ENCODE peak calls at places on chromosome 11, in nine cellular contexts. H is stimulated activated CD4-positive, alpha-beta T cell treated with anti-CD3 and anti-CD28 coated beads, Interleukin-1b, Interleukin-23, amount 100 ng/mL, for 1 hour; O is EL; N is activated T-cell treated with anti-CD3 and anti-CD28 coated beads, Interleukin-2, amount 50 U/mL, for 48 hours; C is NT2/D1; V is cardiac muscle cell; F is MCF 10A; J is NCI-H2029 treated with DMSO at 0.1 percent for 48 hours; B is fibroblast of the aortic adventitia. D is an unnamed sample.

GRCh38 chr11:104830080-104830479 is 68.2 kb downstream of the CASP12 start:
- DNase-seq in O (peak; percentile 25), J (no peak), N (no peak), F (peak; percentile 58), B (peak; percentile 69), V (peak; percentile 76), C (no peak), H (no peak), D (no peak)

GRCh38 chr11:88575876-88576275 is 238.3 kb upstream of the CTSC start:
- DNase-seq in N (no peak), B (no peak), H (no peak), V (no peak), O (no peak), C (no peak), F (no peak), J (no peak), D (no peak)

GRCh38 chr11:43649501-43649900 is 31.0 kb upstream of the HSD17B12 start:
- DNase-seq in F (no peak), N (no peak), C (no peak), O (no peak), V (no peak), J (no peak), B (no peak), H (no peak), D (no peak)

GRCh38 chr11:67054851-67055523 is 1.7 kb upstream of the RHOD start:
- DNase-seq in F (peak; percentile 88), V (peak; percentile 79), H (no peak), O (peak; percentile 48), B (peak; percentile 76), C (no peak), N (peak; percentile 50), J (no peak), D (no peak)

GRCh38 chr11:72119188-72119587 is 6.7 kb upstream of the ANAPC15 start:
- DNase-seq in H (no peak), O (no peak), F (no peak), C (no peak), V (no peak), N (no peak), B (no peak), J (no peak), D (no peak)

GRCh38 chr11:134652586-134653255 is 240.7 kb upstream of the B3GAT1 start:
- DNase-seq in N (peak; percentile 3), H (no peak), O (no peak), F (no peak), C (no peak), V (no peak), B (no peak), J (no peak), D (no peak)

GRCh38 chr11:79400717-79401330 is 40.0 kb downstream of the TENM4 start:
- DNase-seq in F (peak; percentile 70), B (peak; percentile 39), C (no peak), J (no peak), H (no peak), N (peak; percentile 16), O (peak; percentile 34), V (peak; percentile 44), D (no peak)

GRCh38 chr11:2482745-2483144 is 37.9 kb downstream of the KCNQ1 start:
- DNase-seq in V (no peak), J (peak; percentile 30), B (no peak), O (no peak), H (no peak), F (no peak), N (no peak), C (no peak), D (no peak)

GRCh38 chr11:35944503-35945136 is 758 bp downstream of the LDLRAD3 start:
- DNase-seq in J (no peak), F (peak; percentile 24), N (no peak), O (peak; percentile 30), V (peak; percentile 27), H (no peak), C (no peak), B (peak; percentile 17), D (no peak)

GRCh38 chr11:103380031-103380430 is 270.8 kb downstream of the DYNC2H1 start:
- DNase-seq in C (no peak), F (no peak), N (no peak), V (no peak), J (no peak), B (no peak), O (no peak), H (no peak), D (no peak)

GRCh38 chr11:47130541-47130940 is 46.1 kb downstream of the ARFGAP2 start:
- DNase-seq in O (no peak), F (no peak), C (peak; percentile 48), J (peak; percentile 62), H (no peak), B (no peak), V (no peak), N (no peak), D (no peak)

GRCh38 chr11:34855754-34856095 is 60.5 kb downstream of the APIP start:
- DNase-seq in F (no peak), C (no peak), B (no peak), O (no peak), N (no peak), V (no peak), H (no peak), J (no peak), D (no peak)

GRCh38 chr11:35485656-35486318 is 39.6 kb downstream of the PAMR1 start:
- DNase-seq in N (peak; percentile 85), F (peak; percentile 80), H (peak; percentile 26), O (peak; percentile 86), V (peak; percentile 83), B (peak; percentile 78), J (peak; percentile 84), C (peak; percentile 67), D (peak; percentile 80)

GRCh38 chr11:1785749-1786261 is 22.1 kb upstream of the CTSD start:
- DNase-seq in H (no peak), N (no peak), C (no peak), B (no peak), O (no peak), V (no peak), J (no peak), F (no peak), D (no peak)

GRCh38 chr11:115920087-115920461 is 415.9 kb upstream of the CADM1 start:
- DNase-seq in B (no peak), V (no peak), F (no peak), N (no peak), J (no peak), H (no peak), C (no peak), O (no peak), D (no peak)

GRCh38 chr11:116262370-116262769 is 510.4 kb downstream of the BUD13 start:
- DNase-seq in O (no peak), C (no peak), B (no peak), H (no peak), J (no peak), V (no peak), F (no peak), N (no peak), D (no peak)

GRCh38 chr11:70502677-70503076 is 104.3 kb downstream of the CTTN start:
- DNase-seq in B (no peak), F (no peak), O (no peak), H (no peak), C (no peak), N (no peak), V (no peak), J (peak; percentile 84), D (no peak)

GRCh38 chr11:2525941-2526807 is 81.4 kb downstream of the KCNQ1 start:
- DNase-seq in O (no peak), H (no peak), C (no peak), B (no peak), V (no peak), N (no peak), J (peak; percentile 24), F (no peak), D (no peak)

GRCh38 chr11:125164422-125165110 is at the start of gene PKNOX2:
- DNase-seq in B (peak; percentile 84), N (peak; percentile 80), V (peak; percentile 89), O (peak; percentile 57), C (peak; percentile 80), F (peak; percentile 57), H (no peak), J (no peak), D (peak; percentile 65)

GRCh38 chr11:444397-445144 is 2.8 kb upstream of the ANO9 start:
- DNase-seq in H (no peak), C (no peak), B (peak; percentile 58), N (no peak), J (peak; percentile 72), F (no peak), V (peak; percentile 50), O (peak; percentile 21), D (no peak)

GRCh38 chr11:97259434-97259833 is 869.6 kb downstream of the JRKL start:
- DNase-seq in O (no peak), C (no peak), H (no peak), B (no peak), J (no peak), N (no peak), F (no peak), V (no peak), D (no peak)

GRCh38 chr11:69500285-69501120 is 19.0 kb downstream of the LINC01488 start:
- DNase-seq in O (no peak), H (no peak), C (no peak), V (no peak), N (no peak), J (no peak), B (no peak), F (no peak), D (no peak)

GRCh38 chr11:83122766-83123165 is 34.2 kb upstream of the PCF11 start:
- DNase-seq in N (no peak), V (no peak), J (no peak), B (no peak), F (no peak), C (no peak), O (no peak), H (no peak), D (no peak)

GRCh38 chr11:121452609-121453150 is at the start of gene SORL1-AS1:
- DNase-seq in F (no peak), H (no peak), C (no peak), O (no peak), J (peak; percentile 48), V (no peak), B (no peak), N (peak; percentile 72), D (peak; percentile 75)

GRCh38 chr11:44628730-44629361 is 63.4 kb downstream of the CD82 start:
- DNase-seq in N (peak; percentile 14), C (no peak), B (no peak), O (no peak), V (no peak), F (no peak), J (no peak), H (no peak), D (no peak)